ENCODE peak calls at places on chromosome 11, in four cellular contexts. D is adrenal gland, Q is mesenchymal stem cell, V is mucosa of descending colon. B is an unnamed sample. For H3K4me1, the result is how much of the 10 kb centered on the place peaks cover.

GRCh38 chr11:107043242-107043991 is 25.1 kb upstream of the GUCY1A2 start:
- DNase-seq in D (no peak), Q (peak), V (no peak), B (no peak)

GRCh38 chr11:33721291-33721840 is 14.9 kb downstream of the CD59 start:
- DNase-seq in D (no peak), Q (peak), V (no peak), B (no peak)

GRCh38 chr11:80993561-80993960 is 1552.7 kb upstream of the TENM4 start:
- DNase-seq in D (no peak), Q (peak), V (no peak), B (no peak)

GRCh38 chr11:85948884-85949283 is 93.7 kb downstream of the CCDC83 start:
- DNase-seq in D (no peak), Q (no peak), V (no peak), B (no peak)

GRCh38 chr11:32231909-32232493 is 141.1 kb downstream of the RCN1 start:
- DNase-seq in D (no peak), Q (peak), V (no peak), B (peak)

GRCh38 chr11:10017050-10017449 is 277.0 kb downstream of the SBF2 start:
- DNase-seq in D (no peak), Q (no peak), V (no peak), B (no peak)

GRCh38 chr11:110818032-110818687 is 105.9 kb upstream of the ARHGAP20 start:
- DNase-seq in D (no peak), Q (peak), V (no peak), B (peak)

GRCh38 chr11:78365381-78365792 is 52.2 kb downstream of the GAB2 start:
- DNase-seq in D (no peak), Q (no peak), V (no peak), B (no peak)

GRCh38 chr11:78295991-78296930 is 107.5 kb downstream of the USP35 start:
- DNase-seq in D (no peak), Q (peak), V (no peak), B (peak)

GRCh38 chr11:88709567-88709966 is 356.2 kb downstream of the GRM5 start:
- DNase-seq in D (no peak), Q (no peak), V (no peak), B (no peak)

GRCh38 chr11:118152020-118152551 is 537 bp downstream of the SCN4B start:
- DNase-seq in D (no peak), Q (no peak), V (no peak), B (no peak)

GRCh38 chr11:130525307-130525706 is 76.9 kb downstream of the ADAMTS15 start:
- DNase-seq in D (no peak), Q (no peak), V (no peak), B (no peak)

GRCh38 chr11:75968021-75968685 is 153.1 kb downstream of the UVRAG start:
- DNase-seq in D (no peak), Q (no peak), V (no peak), B (no peak)

GRCh38 chr11:113077379-113077778 is 116.2 kb downstream of the NCAM1 start:
- DNase-seq in D (no peak), Q (no peak), V (no peak), B (no peak)

GRCh38 chr11:12293486-12293885 is 83.9 kb upstream of the PARVA start:
- DNase-seq in D (no peak), Q (no peak), V (no peak), B (no peak)

GRCh38 chr11:17792161-17792560 is 57.6 kb downstream of the KCNC1 start:
- DNase-seq in D (no peak), Q (no peak), V (no peak), B (no peak)

GRCh38 chr11:69362315-69362714 is 68.4 kb downstream of the MYEOV start:
- DNase-seq in D (no peak), Q (no peak), V (no peak), B (no peak)

GRCh38 chr11:102367364-102367763 is 20.4 kb downstream of the BIRC2 start:
- DNase-seq in D (no peak), Q (peak), V (no peak), B (peak)

GRCh38 chr11:101010899-101011298 is 118.7 kb downstream of the PGR start:
- DNase-seq in D (no peak), Q (no peak), V (no peak), B (no peak)

GRCh38 chr11:131677832-131678470 is 307.5 kb downstream of the NTM start:
- DNase-seq in D (no peak), Q (no peak), V (no peak), B (no peak)

GRCh38 chr11:36164522-36165250 is 124.5 kb downstream of the COMMD9 start:
- DNase-seq in D (peak), Q (peak), V (no peak), B (no peak)

DNA sequence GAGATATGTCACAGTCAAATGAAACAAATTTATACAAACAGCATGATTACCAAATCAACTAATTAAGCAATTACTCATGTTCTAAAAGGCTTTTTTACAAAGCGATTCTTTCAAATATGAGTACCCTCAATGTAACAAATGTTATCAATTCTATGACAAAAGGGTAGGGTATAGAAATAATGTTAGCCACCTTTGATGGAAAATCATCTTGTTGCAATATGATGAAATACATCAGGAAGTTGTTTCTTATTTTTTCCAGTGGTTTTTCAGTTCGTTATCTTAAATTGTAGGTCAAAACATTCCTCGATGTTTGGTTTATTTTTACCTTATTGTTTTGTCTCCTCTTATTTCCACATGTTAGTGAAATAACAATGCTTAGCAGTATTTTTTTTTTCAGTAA is 6.5 kb downstream of the ARHGEF12 start:
- DNase-seq in D (no peak), Q (no peak), V (no peak), B (no peak)
- H3K4me1 ChIP-seq in D (under half), Q (under half), V (half or more), B (under half)

DNA sequence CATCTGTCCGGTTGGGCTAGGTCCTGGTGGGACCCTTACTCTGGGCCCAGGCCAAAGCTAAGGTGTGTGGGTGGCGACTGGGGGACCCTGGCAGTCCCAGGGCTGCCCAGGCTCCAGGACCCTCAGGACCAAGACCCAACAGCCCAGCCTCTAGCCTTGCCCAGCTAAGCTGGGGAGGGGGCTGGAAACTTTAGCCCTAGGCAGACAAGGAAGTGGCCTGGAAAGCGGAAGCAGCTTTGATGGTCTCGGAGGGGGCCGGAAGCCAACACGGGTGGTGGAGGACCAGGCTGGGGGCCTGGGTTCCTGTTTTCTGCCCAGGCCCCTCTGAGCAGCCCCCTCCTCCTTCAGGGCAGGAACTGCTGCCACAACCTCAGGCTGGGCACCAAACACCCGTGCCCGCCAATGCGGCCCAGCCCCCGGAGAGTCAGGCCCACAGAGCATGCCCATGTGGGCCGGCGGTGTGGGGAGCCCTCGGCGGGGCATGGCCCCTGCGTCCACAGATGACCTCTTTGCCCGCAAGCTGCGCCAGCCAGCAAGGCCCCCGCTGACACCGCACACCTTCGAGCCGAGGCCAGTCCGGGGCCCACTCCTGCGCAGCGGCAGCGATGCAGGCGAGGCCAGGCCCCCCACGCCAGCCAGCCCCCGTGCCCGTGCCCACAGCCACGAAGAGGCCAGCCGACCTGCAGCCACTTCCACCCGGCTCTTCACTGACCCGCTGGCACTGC is 2.7 kb downstream of the SIPA1 start:
- DNase-seq in D (no peak), Q (no peak), V (peak), B (no peak)
- H3K4me3 ChIP-seq in D (no peak), Q (no peak), V (no peak), B (no peak)

DNA sequence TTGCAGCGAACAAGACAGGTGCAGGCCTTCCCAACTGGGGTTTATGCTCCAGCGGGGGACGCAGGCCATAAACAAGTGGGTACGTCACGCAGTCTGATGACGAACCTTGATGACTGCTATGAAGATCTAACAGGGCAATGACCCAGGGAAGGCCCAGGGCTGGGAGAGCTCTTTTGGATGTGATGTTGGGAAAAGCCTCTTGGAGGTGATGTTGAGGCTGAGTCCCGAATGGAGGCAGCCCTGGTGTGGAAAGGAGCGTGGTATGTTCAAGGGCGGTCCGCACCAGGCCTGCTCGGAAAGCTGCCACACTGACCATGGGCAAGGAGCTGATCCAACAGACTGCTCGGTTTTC is 5.8 kb downstream of the FADS2 start:
- DNase-seq in D (no peak), Q (no peak), V (no peak), B (no peak)
- H3K4me1 ChIP-seq in D (under half), Q (under half), V (under half), B (under half)

DNA sequence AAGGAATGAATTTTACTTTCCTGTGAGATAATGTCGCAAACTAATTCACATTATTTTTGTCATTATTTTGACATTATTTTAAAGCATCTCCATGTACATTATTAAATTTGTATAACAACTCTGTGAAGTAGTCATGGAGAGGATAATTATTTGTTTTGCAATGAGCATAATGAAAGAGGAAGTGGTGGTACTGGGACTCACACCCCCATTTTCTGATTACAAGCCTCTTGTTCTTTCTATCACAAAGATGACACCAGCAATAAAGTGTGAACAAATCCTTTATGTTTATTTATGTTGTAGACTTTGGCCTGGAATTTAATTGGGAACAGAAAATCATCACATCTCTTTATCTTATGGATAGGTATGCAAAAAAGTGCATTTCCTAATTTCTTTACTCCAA is 522.6 kb downstream of the TMEM135 start:
- DNase-seq in D (no peak), Q (no peak), V (no peak), B (no peak)
- H3K4me3 ChIP-seq in D (no peak), Q (no peak), V (no peak), B (no peak)

DNA sequence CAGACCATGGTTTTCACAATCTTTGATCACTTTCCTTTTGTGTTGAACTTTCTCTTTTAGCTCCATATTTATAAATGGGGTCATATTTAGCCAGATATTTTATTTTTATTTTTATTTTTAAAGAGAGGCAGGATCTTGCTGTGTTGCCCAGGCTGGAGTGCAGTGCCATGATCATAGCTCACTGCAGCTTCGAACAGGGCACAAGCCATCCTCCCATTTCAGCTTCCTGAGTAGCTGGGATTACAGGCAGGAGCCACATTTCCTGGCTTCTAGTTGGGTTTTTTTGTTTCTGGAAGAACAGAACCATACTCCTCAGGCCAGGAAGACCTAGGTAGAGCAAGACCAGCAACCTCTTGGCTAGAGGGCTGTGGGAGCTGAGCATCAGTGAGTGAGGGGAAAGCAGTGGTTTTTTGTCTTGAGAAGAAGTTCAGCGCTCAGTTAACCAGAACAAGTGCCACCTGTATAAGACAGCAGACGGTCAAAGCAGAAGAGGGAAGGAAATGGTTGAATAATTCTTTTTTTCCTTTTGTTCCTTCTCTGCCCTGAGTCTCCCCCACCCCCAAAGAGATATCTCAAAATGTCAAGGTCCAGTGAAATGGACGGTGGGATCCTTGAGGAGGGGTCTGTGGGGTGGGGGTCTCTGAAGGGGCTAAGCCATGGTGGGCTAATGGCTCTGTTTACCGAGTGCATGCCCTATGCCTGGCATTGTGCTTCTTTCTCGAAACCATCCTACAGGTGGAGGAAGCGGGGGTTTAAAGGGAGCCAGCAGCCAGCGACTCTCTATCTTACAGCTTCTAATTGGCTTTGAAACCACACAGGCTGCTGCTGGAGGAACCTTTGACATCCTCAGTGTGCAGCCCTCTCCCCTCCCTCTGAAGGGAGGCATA is 63.0 kb downstream of the PTPRJ start:
- DNase-seq in D (no peak), Q (no peak), V (no peak), B (no peak)
- H3K4me1 ChIP-seq in D (under half), Q (under half), V (under half), B (under half)

B was measured in hepatocyte.